ENCODE peak calls at places on chromosomes 5 and 9, in six cellular contexts. I is CD8-positive, alpha-beta T cell; P is left lung; G is kidney; N is GM20000; O is mesothelial cell of epicardium. S is an unnamed sample.

GRCh38 chr9:33239922-33240321 is at the start of gene SPINK4:
- DNase-seq in I (no peak), P (no peak), G (no peak), N (no peak), O (no peak), S (no peak)

GRCh38 chr5:135843571-135844337 is 9.3 kb downstream of the SLC25A48 start:
- DNase-seq in I (no peak), P (peak; percentile 59), G (no peak), N (no peak), O (no peak), S (no peak)

GRCh38 chr5:3000631-3001030 is 249.2 kb upstream of the IRX2 start:
- DNase-seq in I (no peak), P (no peak), G (no peak), N (no peak), O (no peak), S (no peak)

GRCh38 chr9:27870404-27870803 is 297.1 kb upstream of the C9orf72 start:
- DNase-seq in I (no peak), P (no peak), G (no peak), N (no peak), O (no peak), S (no peak)

GRCh38 chr5:141835928-141836667 is 42.1 kb downstream of the PCDH1 start:
- DNase-seq in I (no peak), P (no peak), G (peak; percentile 65), N (no peak), O (no peak), S (no peak)

GRCh38 chr5:168401226-168401625 is 85.0 kb upstream of the RARS1 start:
- DNase-seq in I (no peak), P (no peak), G (no peak), N (no peak), O (no peak), S (no peak)

GRCh38 chr9:16744386-16744785 is 126.1 kb downstream of the BNC2 start:
- DNase-seq in I (no peak), P (no peak), G (no peak), N (no peak), O (no peak), S (no peak)

GRCh38 chr5:32090026-32090754 is 83.9 kb downstream of the GOLPH3 start:
- DNase-seq in I (no peak), P (no peak), G (no peak), N (no peak), O (no peak), S (no peak)

GRCh38 chr5:105688227-105688807 is 1982.4 kb downstream of the EFNA5 start:
- DNase-seq in I (no peak), P (no peak), G (no peak), N (no peak), O (no peak), S (no peak)

GRCh38 chr5:3197699-3198098 is 397.9 kb upstream of the IRX1 start:
- DNase-seq in I (no peak), P (no peak), G (no peak), N (no peak), O (no peak), S (no peak)

GRCh38 chr5:112917453-112918005 is 4.5 kb downstream of the REEP5 start:
- DNase-seq in I (no peak), P (no peak), G (no peak), N (no peak), O (no peak), S (no peak)

GRCh38 chr5:126808619-126809018 is 31.7 kb downstream of the LMNB1 start:
- DNase-seq in I (no peak), P (no peak), G (no peak), N (peak; percentile 31), O (no peak), S (peak; percentile 47)

GRCh38 chr5:40776658-40776977 is 20.9 kb upstream of the TTC33 start:
- DNase-seq in I (no peak), P (no peak), G (no peak), N (no peak), O (no peak), S (no peak)

DNA sequence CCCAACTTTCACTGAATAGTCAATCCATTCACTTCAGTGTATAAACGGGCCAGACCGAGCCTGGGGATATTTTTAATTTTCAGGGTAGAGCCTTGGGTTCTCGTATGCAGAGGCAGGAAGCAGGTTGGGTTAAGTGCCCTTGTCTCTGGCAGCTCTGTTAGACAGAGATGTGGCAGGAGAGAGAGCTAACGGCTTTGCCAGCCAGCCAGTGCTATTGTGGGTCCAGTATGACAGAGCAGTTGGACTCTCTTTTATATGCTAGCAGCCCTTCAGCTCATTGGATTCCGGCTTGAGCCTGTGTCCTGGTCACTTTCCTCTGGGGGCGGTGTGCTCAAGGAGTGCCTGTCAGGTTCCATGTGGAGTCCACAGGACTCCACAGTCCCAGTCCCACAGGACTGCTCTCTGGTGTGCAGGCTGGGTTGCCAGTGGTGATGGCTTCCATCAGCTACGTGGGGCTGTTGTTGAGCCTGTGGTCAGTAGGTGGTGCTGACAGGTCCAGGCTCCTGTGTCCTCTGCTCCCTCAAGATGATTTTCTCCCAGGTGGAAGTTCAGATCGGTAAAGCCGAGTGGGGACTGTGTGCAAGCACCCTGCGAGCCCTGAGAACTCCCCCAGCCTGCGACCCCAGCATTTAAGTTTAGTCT is 14.3 kb downstream of the CLTA start:
- DNase-seq in I (no peak), P (no peak), G (no peak), N (no peak), O (no peak), S (no peak)
- TF ChIP-seq CTCF in I (no peak), P (no peak), G (peak; percentile 22), N (no peak), O (no peak), S (peak; percentile 11)

DNA sequence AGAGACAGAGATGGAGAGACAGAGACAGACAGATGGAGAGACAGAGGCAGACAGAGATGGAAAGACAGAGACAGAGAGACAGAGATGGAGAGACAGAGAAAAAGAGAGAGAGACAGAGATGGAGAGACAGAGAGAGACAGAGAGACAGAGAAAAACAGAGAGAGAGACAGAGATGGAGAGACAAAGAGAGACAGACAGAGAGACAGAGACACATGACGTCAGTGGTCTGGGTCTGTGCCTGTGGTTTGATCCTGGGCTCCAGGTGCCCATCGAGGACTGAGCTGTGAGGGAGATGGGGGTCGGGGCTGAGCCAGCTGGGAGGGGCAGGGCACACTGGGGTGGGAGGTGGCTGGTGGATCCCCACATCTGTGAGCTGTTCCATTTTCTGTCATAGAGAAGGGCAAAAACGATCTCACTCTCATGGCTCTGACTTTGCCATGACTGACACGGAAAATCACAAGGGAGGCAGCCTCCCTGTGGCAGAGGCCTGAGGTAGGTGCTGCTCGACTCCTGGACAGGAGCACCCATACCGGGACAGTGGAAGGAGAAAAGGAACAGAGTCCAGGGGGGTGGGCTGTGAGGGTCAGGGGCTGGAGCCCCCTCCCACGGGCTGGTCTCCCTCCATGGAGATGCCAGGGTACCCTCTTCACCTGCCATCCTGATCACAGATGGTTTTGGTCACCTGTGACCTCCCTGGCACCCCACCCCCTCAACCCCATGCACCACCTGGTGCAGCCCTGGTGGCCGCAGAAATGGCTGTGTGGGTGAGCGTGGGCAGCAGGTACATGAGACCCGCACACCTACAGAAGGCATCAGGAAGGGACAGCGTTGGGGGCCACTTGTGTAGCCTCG is 28.8 kb downstream of the GLT6D1 start:
- DNase-seq in I (no peak), P (no peak), G (no peak), N (no peak), O (no peak), S (no peak)
- TF ChIP-seq CTCF in I (no peak), P (no peak), G (no peak), N (no peak), O (no peak), S (no peak)

DNA sequence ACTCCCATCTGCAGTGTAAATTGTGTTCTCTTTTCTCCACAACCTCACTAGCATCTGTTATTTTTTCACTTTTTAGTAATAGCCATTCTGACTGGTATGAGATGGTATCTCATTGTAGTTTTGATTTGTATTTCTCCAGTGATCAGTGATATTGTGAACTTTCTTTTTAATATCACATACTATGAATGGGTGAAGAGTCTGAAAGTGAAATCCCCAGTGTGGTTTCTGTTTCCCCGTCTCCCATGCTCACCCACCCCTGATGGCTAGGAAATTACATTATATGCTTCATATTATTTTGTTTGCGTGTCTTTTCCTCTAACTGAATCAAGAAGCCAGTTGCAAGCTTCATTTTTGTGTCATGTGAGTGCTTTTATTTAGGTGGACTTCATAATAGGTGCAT is 171.0 kb downstream of the ARHGAP26 start:
- DNase-seq in I (no peak), P (no peak), G (no peak), N (no peak), O (no peak), S (no peak)
- TF ChIP-seq CTCF in I (no peak), P (no peak), G (no peak), N (no peak), O (no peak), S (no peak)

DNA sequence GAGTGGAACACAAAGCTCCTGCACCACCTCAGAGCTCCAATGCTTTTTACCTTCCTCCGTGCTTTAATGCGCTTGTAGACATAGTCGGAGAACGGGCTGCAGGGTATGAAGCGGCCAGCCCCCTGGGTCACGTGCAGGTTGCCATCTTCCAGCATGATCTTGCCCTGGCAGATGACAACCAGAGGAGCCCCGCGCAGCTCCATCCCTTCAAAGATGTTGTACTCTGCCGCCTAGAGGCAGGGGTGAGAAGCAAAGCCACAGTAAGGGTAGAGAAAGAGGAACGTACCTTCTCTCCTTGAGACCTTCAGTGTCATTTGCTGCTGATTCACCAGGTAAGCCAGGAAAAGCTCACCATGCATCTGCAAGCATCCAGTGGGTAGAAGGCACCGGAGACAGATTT is 112.3 kb downstream of the DPYSL3 start:
- DNase-seq in I (no peak), P (no peak), G (no peak), N (no peak), O (no peak), S (no peak)
- TF ChIP-seq CTCF in I (no peak), P (no peak), G (no peak), N (no peak), O (no peak), S (no peak)

GRCh38 chr5:124738751-124739559 is 7.5 kb downstream of the ZNF608 start:
- DNase-seq in I (no peak), P (no peak), G (no peak), N (no peak), O (no peak), S (no peak)
- TF ChIP-seq CTCF in I (no peak), P (no peak), G (peak; percentile 2), N (no peak), O (peak; percentile 29), S (no peak)

DNA sequence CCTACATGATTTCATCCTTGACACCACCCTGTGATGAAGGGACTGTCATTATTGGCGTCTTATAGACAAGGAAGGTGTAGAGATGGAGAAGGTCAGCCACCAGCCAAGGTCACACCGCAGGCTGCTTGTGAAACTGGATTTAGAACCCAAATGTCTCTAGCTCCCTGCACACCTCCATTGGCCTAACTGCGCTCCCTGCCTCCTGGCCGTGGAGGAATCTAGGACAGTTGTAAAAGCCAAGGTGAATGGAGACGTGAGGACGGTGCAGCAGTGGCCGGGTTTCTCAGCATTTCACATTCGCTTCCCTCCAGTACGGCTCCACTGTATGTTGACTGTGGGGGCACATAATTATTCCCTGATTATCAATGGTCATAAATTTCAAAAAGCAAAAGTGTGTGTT is 119.9 kb downstream of the NSG2 start:
- DNase-seq in I (no peak), P (no peak), G (no peak), N (no peak), O (no peak), S (no peak)
- TF ChIP-seq CTCF in I (no peak), P (no peak), G (no peak), N (no peak), O (no peak), S (no peak)

S was measured in GM10248.